ENCODE peak calls at places on chromosomes 13 and 19, in seven cellular contexts. H is neuronal stem cell, V is endothelial cell of umbilical vein, X is mammary epithelial cell, E is astrocyte, P is mesendoderm, J is endodermal cell. S is an unnamed sample.

GRCh38 chr13:101915333-101915732 is 462.9 kb downstream of the ITGBL1 start:
- DNase-seq in H (no peak), V (no peak), X (no peak), E (no peak), P (no peak), J (no peak), S (no peak)

GRCh38 chr13:42602910-42603309 is 29.0 kb downstream of the TNFSF11 start:
- DNase-seq in H (no peak), V (no peak), X (no peak), E (no peak), P (no peak), J (no peak), S (no peak)

GRCh38 chr13:37476874-37477273 is 121.7 kb downstream of the POSTN start:
- DNase-seq in H (peak; percentile 30), V (no peak), X (peak; percentile 43), E (peak; percentile 73), P (peak; percentile 48), J (peak; percentile 51), S (peak; percentile 42)

GRCh38 chr19:5669212-5669611 is 11.1 kb downstream of the MICOS13 start:
- DNase-seq in H (no peak), V (no peak), X (no peak), E (no peak), P (no peak), J (no peak), S (no peak)

GRCh38 chr13:70523622-70524021 is 415.4 kb upstream of the KLHL1 start:
- DNase-seq in H (no peak), V (no peak), X (no peak), E (peak; percentile 2), P (no peak), J (no peak), S (no peak)

GRCh38 chr19:39465956-39466747 is 14.5 kb upstream of the TIMM50 start:
- DNase-seq in H (no peak), V (no peak), X (no peak), E (no peak), P (no peak), J (no peak), S (no peak)

GRCh38 chr13:33015791-33016323 is 366 bp upstream of the KL start:
- DNase-seq in H (no peak), V (no peak), X (no peak), E (no peak), P (no peak), J (peak; percentile 73), S (no peak)

GRCh38 chr19:7916908-7917291 is 2.3 kb downstream of the TGFBR3L start:
- DNase-seq in H (no peak), V (no peak), X (no peak), E (no peak), P (no peak), J (no peak), S (no peak)

GRCh38 chr13:97974773-97975172 is 21.3 kb downstream of the IPO5 start:
- DNase-seq in H (no peak), V (no peak), X (no peak), E (no peak), P (no peak), J (no peak), S (peak; percentile 2)

GRCh38 chr13:21812192-21812626 is 141.3 kb downstream of the FGF9 start:
- DNase-seq in H (peak; percentile 2), V (no peak), X (peak; percentile 2), E (no peak), P (no peak), J (no peak), S (no peak)

GRCh38 chr19:22733691-22734090 is 50.3 kb downstream of the ZNF99 start:
- DNase-seq in H (no peak), V (no peak), X (no peak), E (no peak), P (no peak), J (no peak), S (no peak)

GRCh38 chr19:50628146-50628545 is 11.5 kb downstream of the SYT3 start:
- DNase-seq in H (no peak), V (no peak), X (no peak), E (no peak), P (no peak), J (peak; percentile 45), S (no peak)

GRCh38 chr19:53365899-53366493 is 491 bp downstream of the ZNF525 start:
- DNase-seq in H (no peak), V (no peak), X (peak; percentile 57), E (peak; percentile 0), P (no peak), J (no peak), S (peak; percentile 56)

GRCh38 chr19:9673912-9674668 is 810 bp downstream of the ZNF562 start:
- DNase-seq in H (no peak), V (peak; percentile 28), X (peak; percentile 78), E (peak; percentile 25), P (peak; percentile 32), J (no peak), S (no peak)

GRCh38 chr13:22915442-22916082 is 265.2 kb upstream of the SGCG start:
- DNase-seq in H (peak; percentile 52), V (peak; percentile 9), X (peak; percentile 3), E (peak; percentile 33), P (peak; percentile 93), J (peak; percentile 95), S (peak; percentile 49)

GRCh38 chr13:113669231-113669870 is 2.3 kb downstream of the GRK1 start:
- DNase-seq in H (no peak), V (no peak), X (no peak), E (no peak), P (no peak), J (peak; percentile 37), S (no peak)

GRCh38 chr13:50080158-50080855 is 65.1 kb downstream of the KCNRG start:
- DNase-seq in H (peak; percentile 11), V (peak; percentile 63), X (peak; percentile 50), E (peak; percentile 44), P (peak; percentile 29), J (peak; percentile 53), S (peak; percentile 71)

GRCh38 chr19:5138606-5139594 is 170.0 kb downstream of the KDM4B start:
- DNase-seq in H (no peak), V (no peak), X (peak; percentile 79), E (peak; percentile 90), P (no peak), J (no peak), S (peak; percentile 55)

GRCh38 chr19:8610041-8610927 is at the start of gene ADAMTS10:
- DNase-seq in H (no peak), V (no peak), X (no peak), E (peak; percentile 66), P (peak; percentile 67), J (peak; percentile 78), S (peak; percentile 65)

GRCh38 chr19:15313649-15314279 is 18.6 kb downstream of the BRD4 start:
- DNase-seq in H (no peak), V (no peak), X (no peak), E (no peak), P (no peak), J (no peak), S (no peak)

GRCh38 chr19:15315101-15315500 is 17.2 kb downstream of the BRD4 start:
- DNase-seq in H (no peak), V (no peak), X (peak; percentile 70), E (no peak), P (no peak), J (no peak), S (no peak)

GRCh38 chr19:15317392-15318011 is 14.8 kb downstream of the BRD4 start:
- DNase-seq in H (no peak), V (no peak), X (no peak), E (peak; percentile 68), P (no peak), J (no peak), S (no peak)

GRCh38 chr19:15318241-15318691 is 14.1 kb downstream of the BRD4 start:
- DNase-seq in H (no peak), V (no peak), X (no peak), E (no peak), P (no peak), J (no peak), S (peak; percentile 58)

DNA sequence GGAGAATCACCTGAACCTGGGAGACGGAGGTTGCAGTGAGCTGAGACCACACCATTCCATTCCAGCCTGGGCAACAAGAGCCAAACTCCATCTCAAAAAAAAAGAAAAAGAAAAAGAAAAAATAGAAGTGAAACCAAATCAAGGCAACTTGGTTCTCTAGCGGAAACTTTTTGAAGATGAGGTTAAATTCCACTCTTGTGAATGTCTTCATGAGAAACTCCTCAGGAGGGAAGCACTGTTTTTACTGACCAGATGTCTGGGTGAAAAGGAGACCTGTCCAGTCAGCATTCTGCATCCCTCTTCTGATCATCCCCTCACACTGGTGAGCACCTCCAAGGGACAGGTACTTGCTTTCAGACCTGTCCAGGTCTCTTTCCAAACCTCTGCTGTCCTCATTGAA is 15.8 kb downstream of the BRD4 start:
- DNase-seq in H (no peak), V (no peak), X (no peak), E (peak; percentile 68), P (no peak), J (no peak), S (peak; percentile 68)
- H3K4me1 ChIP-seq in H (no peaks in the 10 kb centered on the region), V (peaks cover 5% of the 10 kb centered on the region), X (peaks cover 20% of the 10 kb centered on the region), E (peaks cover 53% of the 10 kb centered on the region), P (peaks cover 18% of the 10 kb centered on the region), J (peaks cover 23% of the 10 kb centered on the region), S (peaks cover 59% of the 10 kb centered on the region)

GRCh38 chr19:35249848-35250711 is 1.3 kb downstream of the LSR start:
- DNase-seq in H (no peak), V (no peak), X (no peak), E (no peak), P (no peak), J (peak; percentile 38), S (no peak)
- H3K4me3 ChIP-seq in H (peak overlapping the region; percentile 93), V (no peak overlapping the region), X (peak overlapping the region; percentile 99), E (no peak overlapping the region), P (peak overlapping the region; percentile 71), J (peak overlapping the region; percentile 95), S (no peak overlapping the region)

DNA sequence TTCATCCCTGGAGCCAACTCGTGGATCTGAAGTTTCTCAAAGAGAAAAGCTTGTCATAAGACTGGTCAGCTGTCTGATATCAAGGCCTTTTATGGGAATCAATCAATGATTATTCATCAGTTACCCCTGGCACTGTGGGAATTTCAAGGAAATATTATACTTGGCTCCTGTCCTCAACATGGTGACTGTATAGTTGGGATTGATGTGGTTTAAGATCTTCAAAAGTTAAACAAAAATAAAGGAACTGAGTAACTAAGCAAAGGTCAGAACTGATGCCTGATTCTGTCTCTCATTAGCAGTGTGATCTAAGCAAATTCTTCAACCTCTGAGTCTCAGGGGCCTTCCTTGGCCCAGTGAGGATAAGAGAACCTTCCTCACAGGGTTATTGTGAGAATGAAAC is 22.2 kb upstream of the SERPINE3 start:
- DNase-seq in H (no peak), V (peak; percentile 42), X (peak; percentile 20), E (peak; percentile 71), P (no peak), J (no peak), S (peak; percentile 4)
- H3K9ac ChIP-seq in H (no peak overlapping the region), V (no peak overlapping the region), X (no peak overlapping the region), E (peak overlapping the region; percentile 24), P (no peak overlapping the region), J (no peak overlapping the region), S (no peak overlapping the region)

GRCh38 chr19:55618426-55618825 is 5.9 kb downstream of the ZNF784 start:
- DNase-seq in H (no peak), V (no peak), X (no peak), E (no peak), P (no peak), J (no peak), S (no peak)

GRCh38 chr19:55620951-55621672 is 3.3 kb downstream of the ZNF784 start:
- DNase-seq in H (no peak), V (no peak), X (no peak), E (no peak), P (no peak), J (no peak), S (no peak)

GRCh38 chr19:55619264-55619663 is 5.1 kb downstream of the ZNF784 start:
- DNase-seq in H (no peak), V (no peak), X (no peak), E (no peak), P (no peak), J (no peak), S (peak; percentile 48)

GRCh38 chr19:55621673-55622231 is 2.6 kb downstream of the ZNF784 start:
- DNase-seq in H (no peak), V (no peak), X (no peak), E (no peak), P (no peak), J (no peak), S (no peak)

GRCh38 chr19:55620410-55620809 is 4.0 kb downstream of the ZNF784 start:
- DNase-seq in H (no peak), V (no peak), X (no peak), E (no peak), P (no peak), J (no peak), S (no peak)
- H3K4me1 ChIP-seq in H (no peaks in the 10 kb centered on the region), V (peaks cover 8% of the 10 kb centered on the region), X (peaks cover 12% of the 10 kb centered on the region), E (no peaks in the 10 kb centered on the region), P (no peaks in the 10 kb centered on the region), J (no peaks in the 10 kb centered on the region), S (peaks cover 32% of the 10 kb centered on the region)